ENCODE peak calls at places on chromosomes 2 and 18, in six cellular contexts. K is HCT116, A is body of pancreas, M is H9, F is endodermal cell, N is H1. U is an unnamed sample. For H3K4me1, the result is how much of the 10 kb centered on the place peaks cover.

GRCh38 chr18:51108330-51108729 is 78.3 kb downstream of the SMAD4 start:
- DNase-seq in K (no peak), A (no peak), M (no peak), F (no peak), N (no peak), U (no peak)

GRCh38 chr2:222609391-222609790 is 46.5 kb downstream of the FARSB start:
- DNase-seq in K (no peak), A (no peak), M (no peak), F (no peak), N (no peak), U (no peak)

GRCh38 chr18:3061581-3062416 is 48.9 kb upstream of the LPIN2 start:
- DNase-seq in K (no peak), A (no peak), M (no peak), F (peak), N (no peak), U (peak)

GRCh38 chr2:2731101-2731850 is 400.2 kb upstream of the MYT1L start:
- DNase-seq in K (no peak), A (no peak), M (no peak), F (no peak), N (no peak), U (no peak)

GRCh38 chr2:197454923-197455322 is 1.6 kb downstream of the COQ10B start:
- DNase-seq in K (no peak), A (no peak), M (no peak), F (no peak), N (no peak), U (no peak)

GRCh38 chr2:205534997-205535396 is 147.3 kb upstream of the NRP2 start:
- DNase-seq in K (no peak), A (no peak), M (no peak), F (no peak), N (no peak), U (no peak)

GRCh38 chr2:45067859-45068642 is 58.8 kb upstream of the SIX2 start:
- DNase-seq in K (no peak), A (no peak), M (peak), F (peak), N (no peak), U (no peak)

GRCh38 chr2:104434363-104434792 is 419.5 kb upstream of the POU3F3 start:
- DNase-seq in K (no peak), A (peak), M (peak), F (peak), N (peak), U (no peak)

GRCh38 chr2:73408198-73408597 is 22.6 kb downstream of the ALMS1 start:
- DNase-seq in K (no peak), A (no peak), M (no peak), F (no peak), N (no peak), U (no peak)

GRCh38 chr2:9191044-9191481 is 15.5 kb upstream of the ASAP2 start:
- DNase-seq in K (no peak), A (peak), M (peak), F (peak), N (no peak), U (no peak)

GRCh38 chr2:73091164-73091563 is 19.7 kb upstream of the SFXN5 start:
- DNase-seq in K (no peak), A (no peak), M (no peak), F (no peak), N (no peak), U (no peak)

GRCh38 chr2:239054921-239055320 is 207.0 kb downstream of the TWIST2 start:
- DNase-seq in K (no peak), A (no peak), M (no peak), F (no peak), N (no peak), U (no peak)

GRCh38 chr2:40271066-40271465 is 180.8 kb downstream of the SLC8A1 start:
- DNase-seq in K (no peak), A (no peak), M (no peak), F (peak), N (no peak), U (no peak)

GRCh38 chr2:924701-925100 is 25.9 kb upstream of the SNTG2 start:
- DNase-seq in K (no peak), A (no peak), M (no peak), F (no peak), N (no peak), U (no peak)

GRCh38 chr2:172278642-172279041 is 148.7 kb upstream of the ITGA6 start:
- DNase-seq in K (no peak), A (no peak), M (no peak), F (no peak), N (no peak), U (no peak)

GRCh38 chr2:127673304-127674069 is 1.8 kb downstream of the LIMS2 start:
- DNase-seq in K (no peak), A (no peak), M (peak), F (peak), N (no peak), U (no peak)
- H3K27ac ChIP-seq in K (no peak), A (no peak), M (no peak), F (no peak), N (no peak), U (no peak)

DNA sequence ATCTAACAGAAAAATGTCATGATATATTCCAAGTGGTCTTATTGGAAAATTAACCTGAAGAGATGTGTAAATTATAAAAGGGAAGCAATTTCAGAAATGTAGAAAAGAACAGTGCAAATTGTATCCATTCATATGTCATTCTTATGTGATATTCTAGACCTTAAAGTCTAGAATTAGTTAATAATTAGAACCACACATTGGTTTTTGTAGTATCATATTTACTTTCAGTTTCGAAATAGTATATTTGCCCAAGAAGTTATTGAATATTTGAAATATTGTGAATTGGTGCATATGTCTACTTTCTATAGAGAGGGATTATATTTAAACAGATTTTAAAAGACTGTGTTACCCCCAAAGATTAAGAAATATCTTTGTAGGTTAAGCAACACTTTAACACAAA is 1348.6 kb upstream of the ACVR2A start:
- DNase-seq in K (no peak), A (no peak), M (no peak), F (no peak), N (no peak), U (no peak)
- H3K4me1 ChIP-seq in K (under half), A (under half), M (under half), F (under half), N (under half), U (under half)

GRCh38 chr2:68736086-68736485 is 1.5 kb downstream of the ARHGAP25 start:
- DNase-seq in K (no peak), A (no peak), M (no peak), F (no peak), N (no peak), U (no peak)

GRCh38 chr2:68733365-68733764 is 1.2 kb upstream of the ARHGAP25 start:
- DNase-seq in K (no peak), A (no peak), M (no peak), F (no peak), N (no peak), U (no peak)

GRCh38 chr2:68732533-68732932 is 2.1 kb upstream of the ARHGAP25 start:
- DNase-seq in K (no peak), A (no peak), M (no peak), F (no peak), N (no peak), U (no peak)

GRCh38 chr2:68734176-68734575 is 435 bp upstream of the ARHGAP25 start:
- DNase-seq in K (no peak), A (no peak), M (no peak), F (no peak), N (no peak), U (no peak)

GRCh38 chr2:68734688-68735525 is at the start of gene ARHGAP25:
- DNase-seq in K (no peak), A (no peak), M (no peak), F (no peak), N (no peak), U (peak)
- H3K27ac ChIP-seq in K (no peak), A (no peak), M (no peak), F (no peak), N (no peak), U (peak)

DNA sequence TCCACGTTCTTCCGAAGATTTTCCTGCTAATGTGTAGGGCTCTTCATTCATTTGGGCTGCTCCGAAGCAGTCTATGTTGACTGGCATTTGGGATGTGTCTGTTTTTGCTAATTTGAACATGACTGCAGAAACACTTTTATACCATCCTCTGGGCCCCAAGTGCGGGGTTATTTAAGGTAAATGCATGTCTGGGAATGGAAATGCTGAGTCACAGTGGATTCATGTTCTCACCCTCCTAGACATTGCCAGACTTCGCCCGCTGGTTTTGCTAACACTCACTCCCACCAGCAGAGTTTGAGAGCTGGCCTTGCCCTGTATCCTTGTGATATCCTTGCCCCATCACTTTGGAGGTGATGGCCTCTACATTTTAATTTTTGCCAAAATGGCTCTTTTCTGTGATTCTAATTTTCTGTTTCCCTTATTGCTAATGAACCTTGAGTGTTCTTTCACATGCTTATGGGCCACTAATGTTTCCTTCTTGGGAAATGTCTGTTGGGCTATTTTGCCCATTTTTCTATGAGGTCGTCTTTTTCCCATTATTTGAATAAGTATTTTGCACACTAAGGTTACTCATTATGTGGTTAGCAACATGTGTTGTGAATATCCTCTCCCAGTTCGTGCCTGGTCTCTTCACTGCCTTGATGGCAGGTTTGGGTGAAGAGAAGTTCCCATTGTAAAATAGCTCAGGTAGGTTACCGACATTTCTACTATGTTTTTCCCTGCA is 204.1 kb downstream of the GLI2 start:
- DNase-seq in K (no peak), A (no peak), M (no peak), F (no peak), N (no peak), U (no peak)
- H3K4me1 ChIP-seq in K (under half), A (under half), M (under half), F (under half), N (under half), U (under half)